ENCODE peak calls at places on chromosomes 16 and 17, in seven cellular contexts. H, J, M, W, T, O and N are unnamed samples.

GRCh38 chr17:1267471-1267947 is 2.7 kb upstream of the BHLHA9 start:
- DNase-seq in H (peak; percentile 47), M (no peak), J (peak; percentile 35), O (no peak), W (no peak), T (no peak), N (no peak)

GRCh38 chr16:11391576-11391975 is 46.3 kb downstream of the RMI2 start:
- DNase-seq in W (no peak), J (peak; percentile 91), O (no peak), H (no peak), M (no peak), T (peak; percentile 32), N (no peak)

GRCh38 chr17:59761385-59762021 is 54.0 kb downstream of the VMP1 start:
- DNase-seq in T (no peak), H (no peak), M (no peak), O (peak; percentile 86), J (no peak), W (no peak), N (no peak)

GRCh38 chr17:34076743-34077631 is 178.1 kb upstream of the CCL2 start:
- DNase-seq in O (no peak), M (no peak), J (no peak), T (no peak), W (no peak), H (no peak), N (no peak)

GRCh38 chr16:89232107-89232506 is 14.6 kb downstream of the ZNF778 start:
- DNase-seq in M (no peak), O (no peak), T (no peak), W (no peak), H (no peak), J (no peak), N (no peak)

GRCh38 chr16:68296291-68296690 is 14.5 kb downstream of the SLC7A6OS start:
- DNase-seq in O (no peak), T (no peak), H (no peak), M (no peak), W (no peak), J (no peak), N (no peak)

GRCh38 chr17:51454456-51454978 is 194.2 kb downstream of the UTP18 start:
- DNase-seq in M (no peak), T (no peak), O (no peak), J (no peak), W (no peak), H (no peak), N (no peak)

GRCh38 chr17:35345926-35346771 is 27.3 kb downstream of the SLFN11 start:
- DNase-seq in W (peak; percentile 31), T (peak; percentile 54), O (peak; percentile 53), H (peak; percentile 69), M (no peak), J (peak; percentile 30), N (peak; percentile 54)

GRCh38 chr17:39166437-39167335 is 725 bp upstream of the ARL5C start:
- DNase-seq in H (no peak), O (no peak), M (no peak), J (no peak), T (no peak), W (no peak), N (no peak)

GRCh38 chr16:35776-36305 is 17.6 kb downstream of the POLR3K start:
- DNase-seq in O (no peak), H (no peak), W (no peak), M (no peak), J (no peak), T (no peak), N (no peak)
- TF ChIP-seq POLR2A in O (no peak), H (no peak), W (no peak), M (no peak), J (no peak), T (no peak), N (no peak)

GRCh38 chr17:81551458-81552243 is 502 bp downstream of the FAAP100 start:
- DNase-seq in W (no peak), O (peak; percentile 16), J (no peak), M (peak; percentile 81), T (peak; percentile 54), H (no peak), N (peak; percentile 69)
- TF ChIP-seq POLR2A in W (no peak), O (no peak), J (no peak), M (no peak), T (no peak), H (no peak), N (no peak)

DNA sequence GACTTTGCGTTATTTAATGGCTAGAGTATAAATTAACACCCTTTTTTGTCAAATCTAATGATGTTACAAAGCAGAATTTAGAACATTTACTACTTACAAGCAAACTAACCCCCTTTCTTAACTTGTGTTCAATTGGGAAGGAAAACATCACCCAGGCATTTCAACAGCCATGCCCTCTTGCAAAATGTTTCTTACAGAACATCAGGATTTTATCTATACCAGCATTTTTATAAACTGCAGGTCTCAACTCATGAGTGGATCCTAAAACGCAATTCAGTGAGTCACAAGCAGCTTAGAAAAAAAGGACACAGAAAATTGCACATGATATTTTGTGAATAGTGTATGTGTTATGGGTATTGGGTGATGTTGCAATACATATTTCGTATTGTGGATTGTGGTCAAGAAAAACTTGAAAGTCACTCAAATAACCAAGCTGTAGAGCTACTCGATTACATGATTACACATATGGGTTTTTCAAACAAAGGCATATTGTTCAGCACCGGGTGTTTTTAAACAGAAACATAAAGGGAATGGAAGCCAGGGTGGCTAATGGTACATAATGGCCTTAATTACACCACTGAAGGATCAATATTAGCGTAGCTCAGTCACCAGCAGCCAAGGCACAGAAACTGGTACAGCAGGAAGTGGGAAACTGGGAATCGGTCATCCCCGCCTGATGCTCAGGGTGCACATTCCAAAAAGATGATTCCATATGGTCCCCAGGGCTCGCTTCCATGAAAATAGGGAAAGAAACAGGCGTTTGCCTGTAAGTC is 1.4 kb downstream of the WIPI1 start:
- DNase-seq in M (no peak), H (peak; percentile 53), O (peak; percentile 89), J (peak; percentile 70), T (peak; percentile 46), W (peak; percentile 34), N (no peak)
- TF ChIP-seq POLR2A in M (no peak), H (no peak), O (no peak), J (no peak), T (no peak), W (no peak), N (no peak)

GRCh38 chr17:37637956-37638355 is 5.3 kb downstream of the DDX52 start:
- DNase-seq in O (no peak), T (no peak), M (no peak), J (no peak), W (no peak), H (no peak), N (no peak)

GRCh38 chr17:37642706-37643105 is 540 bp downstream of the DDX52 start:
- DNase-seq in O (peak; percentile 31), W (no peak), M (peak; percentile 55), J (no peak), T (no peak), H (no peak), N (no peak)

GRCh38 chr17:37640016-37640415 is 3.2 kb downstream of the DDX52 start:
- DNase-seq in T (no peak), H (no peak), W (no peak), M (peak; percentile 38), J (no peak), O (no peak), N (no peak)

GRCh38 chr17:37643829-37644228 is 583 bp upstream of the DDX52 start:
- DNase-seq in J (peak; percentile 58), M (no peak), T (no peak), O (no peak), W (no peak), H (no peak), N (no peak)

GRCh38 chr17:37643118-37643766 is at the start of gene DDX52:
- DNase-seq in H (peak; percentile 92), J (peak; percentile 96), M (peak; percentile 95), T (peak; percentile 95), W (peak; percentile 82), O (peak; percentile 85), N (peak; percentile 97)
- TF ChIP-seq POLR2A in H (peak; percentile 64), J (no peak), M (peak; percentile 82), T (peak; percentile 70), W (no peak), O (peak; percentile 80), N (no peak)